ENCODE peak calls at places on chromosomes 6 and 20, in four cellular contexts. N, T, Q and C are unnamed samples.

GRCh38 chr20:10551732-10552724 is 116.9 kb downstream of the SLX4IP start:
- DNase-seq in N (no peak), T (no peak), Q (no peak), C (no peak)

GRCh38 chr6:93193868-93194267 is 225.5 kb downstream of the EPHA7 start:
- DNase-seq in N (no peak), T (no peak), Q (no peak), C (no peak)

GRCh38 chr6:148934534-148934933 is 187.7 kb downstream of the UST start:
- DNase-seq in N (no peak), T (no peak), Q (no peak), C (no peak)

GRCh38 chr6:13243033-13243432 is 85.3 kb downstream of the TBC1D7 start:
- DNase-seq in N (no peak), T (no peak), Q (no peak), C (no peak)

GRCh38 chr6:79042088-79042798 is 35.8 kb downstream of the PHIP start:
- DNase-seq in N (no peak), T (no peak), Q (no peak), C (no peak)

GRCh38 chr6:190596-191395 is 101.5 kb upstream of the DUSP22 start:
- DNase-seq in N (no peak), T (no peak), Q (no peak), C (no peak)

GRCh38 chr6:89797317-89797716 is 22.3 kb downstream of the MDN1 start:
- DNase-seq in N (no peak), T (no peak), Q (no peak), C (no peak)

GRCh38 chr6:41059569-41059968 is 6.6 kb downstream of the APOBEC2 start:
- DNase-seq in N (no peak), T (no peak), Q (no peak), C (no peak)

GRCh38 chr6:64280569-64280968 is 645.0 kb downstream of the PHF3 start:
- DNase-seq in N (no peak), T (no peak), Q (no peak), C (no peak)

GRCh38 chr20:50508171-50508761 is 1.9 kb upstream of the PTPN1 start:
- DNase-seq in N (no peak), T (no peak), Q (no peak), C (no peak)

GRCh38 chr6:56961151-56961550 is 6.2 kb downstream of the BEND6 start:
- DNase-seq in N (no peak), T (no peak), Q (no peak), C (no peak)

GRCh38 chr6:36285187-36285612 is 15.3 kb downstream of the PNPLA1 start:
- DNase-seq in N (no peak), T (no peak), Q (no peak), C (no peak)

GRCh38 chr6:170034294-170034693 is 256.6 kb downstream of the DLL1 start:
- DNase-seq in N (no peak), T (no peak), Q (no peak), C (no peak)

GRCh38 chr6:75481936-75482593 is 11.5 kb downstream of the FILIP1 start:
- DNase-seq in N (no peak), T (no peak), Q (no peak), C (no peak)

GRCh38 chr6:2103644-2104523 is 141.5 kb downstream of the GMDS start:
- DNase-seq in N (no peak), T (no peak), Q (no peak), C (peak)

GRCh38 chr6:10400330-10400729 is 14.5 kb downstream of the TFAP2A start:
- DNase-seq in N (no peak), T (no peak), Q (no peak), C (no peak)

GRCh38 chr20:63602321-63602720 is 24.6 kb downstream of the GMEB2 start:
- DNase-seq in N (no peak), T (no peak), Q (no peak), C (no peak)

GRCh38 chr6:9745966-9746365 is 668.9 kb downstream of the TFAP2A start:
- DNase-seq in N (no peak), T (no peak), Q (no peak), C (no peak)

GRCh38 chr20:40651121-40651520 is 37.9 kb downstream of the MAFB start:
- DNase-seq in N (no peak), T (no peak), Q (no peak), C (no peak)

GRCh38 chr6:150149146-150149545 is 6.3 kb downstream of the PPP1R14C start:
- DNase-seq in N (no peak), T (no peak), Q (no peak), C (no peak)